ENCODE peak calls at places on chromosomes 5 and 9, in six cellular contexts. U is dorsolateral prefrontal cortex; G is CD4-positive, alpha-beta memory T cell; W is CD4-positive, CD25-positive, alpha-beta regulatory T cell; K is brain microvascular endothelial cell; J is HepG2. P is an unnamed sample.

GRCh38 chr5:31404325-31404724 is 127.6 kb downstream of the DROSHA start:
- DNase-seq in J (no peak), K (no peak), U (no peak), W (no peak), G (no peak), P (no peak)

GRCh38 chr5:149152317-149152746 is 11.0 kb downstream of the ABLIM3 start:
- DNase-seq in J (peak; percentile 97), G (no peak), W (no peak), K (no peak), U (no peak), P (no peak)

GRCh38 chr9:130425741-130426466 is 18.9 kb upstream of the ASS1 start:
- DNase-seq in J (no peak), K (no peak), W (no peak), U (no peak), G (no peak), P (no peak)

GRCh38 chr9:129381481-129381957 is 203.5 kb upstream of the IER5L start:
- DNase-seq in W (no peak), U (no peak), G (no peak), J (no peak), K (no peak), P (no peak)

GRCh38 chr5:34857161-34857560 is 18.2 kb downstream of the TTC23L start:
- DNase-seq in W (no peak), K (no peak), G (no peak), J (no peak), U (no peak), P (no peak)

GRCh38 chr5:74082504-74082903 is 456.5 kb downstream of the ARHGEF28 start:
- DNase-seq in J (no peak), U (no peak), G (no peak), W (no peak), K (no peak), P (no peak)

GRCh38 chr5:2201832-2202231 is 319.1 kb upstream of the IRX4 start:
- DNase-seq in U (no peak), G (no peak), J (no peak), K (no peak), W (no peak), P (no peak)

GRCh38 chr5:142078251-142078650 is 30.3 kb upstream of the NDFIP1 start:
- DNase-seq in G (no peak), U (no peak), J (no peak), K (no peak), W (no peak), P (no peak)

GRCh38 chr5:169695025-169695625 is 58.0 kb downstream of the DOCK2 start:
- DNase-seq in U (no peak), W (no peak), J (no peak), K (no peak), G (no peak), P (no peak)
- H3K4me3 ChIP-seq in U (no peak overlapping the region), W (no peak overlapping the region), J (no peak overlapping the region), K (no peak overlapping the region), G (no peak overlapping the region), P (no peak overlapping the region)

GRCh38 chr5:55454282-55454681 is 80.5 kb downstream of the PLPP1 start:
- DNase-seq in U (no peak), J (no peak), K (no peak), W (no peak), G (no peak), P (no peak)

GRCh38 chr5:55445817-55446216 is 88.9 kb downstream of the PLPP1 start:
- DNase-seq in U (no peak), W (no peak), G (no peak), J (no peak), K (no peak), P (no peak)

GRCh38 chr5:55446690-55447351 is 87.9 kb downstream of the PLPP1 start:
- DNase-seq in G (no peak), J (no peak), W (no peak), U (no peak), K (no peak), P (no peak)

GRCh38 chr5:55451976-55452375 is 82.8 kb downstream of the PLPP1 start:
- DNase-seq in K (no peak), J (no peak), W (no peak), U (no peak), G (no peak), P (no peak)

GRCh38 chr5:55450050-55450765 is 84.6 kb downstream of the PLPP1 start:
- DNase-seq in W (no peak), G (no peak), U (no peak), J (no peak), K (peak; percentile 60), P (no peak)
- H3K27ac ChIP-seq in W (no peak overlapping the region), G (no peak overlapping the region), U (no peak overlapping the region), J (no peak overlapping the region), K (peak overlapping the region; percentile 21), P (no peak overlapping the region)

GRCh38 chr9:96852676-96853075 is 1.6 kb downstream of the ZNF782 start:
- DNase-seq in J (no peak), U (no peak), W (no peak), K (no peak), G (no peak), P (no peak)
- H3K4me3 ChIP-seq in J (peak overlapping the region; percentile 84), U (no peak overlapping the region), W (peak overlapping the region; percentile 89), K (no peak overlapping the region), G (peak overlapping the region; percentile 84), P (peak overlapping the region; percentile 87)

DNA sequence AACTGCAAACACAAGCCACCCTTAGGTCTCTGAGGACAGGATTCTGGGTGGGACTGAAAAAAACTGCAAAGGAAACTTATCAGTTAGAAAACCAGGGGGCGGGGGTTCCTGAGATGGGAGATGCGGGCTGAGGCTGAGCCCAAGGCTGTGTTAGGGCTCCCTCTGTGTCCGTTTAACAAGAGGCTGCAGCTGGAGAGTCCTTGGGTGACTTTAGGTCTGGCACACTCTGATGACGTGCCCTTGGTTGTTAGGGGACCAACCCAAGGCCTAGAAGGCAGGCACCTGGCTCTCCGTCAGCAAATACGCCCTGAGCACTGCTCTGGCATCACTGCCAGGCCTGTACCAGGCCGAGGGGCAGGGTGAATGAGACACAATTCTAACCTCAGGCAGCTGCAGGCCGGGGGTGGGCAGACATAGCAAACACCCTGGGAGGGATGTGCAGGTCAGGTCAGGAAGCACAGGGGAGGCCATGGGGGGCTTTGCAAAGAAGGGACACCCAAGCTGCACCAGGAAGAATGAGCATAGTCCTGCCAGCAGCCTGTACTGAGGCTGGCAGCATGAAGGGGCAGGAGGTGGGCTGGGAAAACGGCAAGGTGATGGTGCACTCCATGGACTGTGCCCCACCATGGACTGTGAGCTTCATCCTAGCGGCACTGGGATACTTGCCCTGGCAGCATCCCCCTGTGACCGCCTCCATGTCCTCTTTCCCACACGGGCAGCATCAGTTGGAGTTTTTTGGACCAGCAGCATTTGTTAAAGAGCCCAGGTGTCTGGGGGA is 137.9 kb downstream of the GABBR2 start:
- DNase-seq in W (no peak), K (no peak), U (no peak), G (no peak), J (no peak), P (no peak)
- H3K27ac ChIP-seq in W (no peak overlapping the region), K (no peak overlapping the region), U (peak overlapping the region; percentile 49), G (no peak overlapping the region), J (no peak overlapping the region), P (no peak overlapping the region)

DNA sequence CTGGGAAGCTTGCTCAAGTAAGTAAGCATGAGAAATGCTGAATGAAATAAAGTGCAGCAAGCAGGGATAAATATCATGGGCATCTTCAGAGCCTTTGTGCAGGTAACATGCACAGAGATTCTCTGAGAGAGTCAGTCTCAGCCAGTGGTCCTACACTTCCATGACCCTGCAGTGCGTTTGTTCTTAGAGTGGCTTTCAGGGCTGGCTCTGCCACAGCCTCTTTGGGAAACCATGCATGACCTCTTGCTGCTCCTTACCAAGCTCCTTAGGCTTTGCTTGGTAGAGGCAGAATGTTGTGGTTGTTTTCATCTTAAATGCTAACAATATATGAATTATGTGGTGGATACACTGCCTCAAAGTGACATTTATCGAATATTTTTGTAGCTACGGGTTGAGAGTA is 5.4 kb downstream of the SYK start:
- DNase-seq in J (no peak), K (no peak), G (no peak), W (no peak), U (no peak), P (no peak)
- H3K4me3 ChIP-seq in J (no peak overlapping the region), K (no peak overlapping the region), G (no peak overlapping the region), W (no peak overlapping the region), U (no peak overlapping the region), P (no peak overlapping the region)

GRCh38 chr5:133398646-133399081 is 213.7 kb downstream of the FSTL4 start:
- DNase-seq in G (no peak), W (no peak), U (no peak), J (no peak), K (no peak), P (no peak)

GRCh38 chr5:133396724-133397123 is 215.6 kb downstream of the FSTL4 start:
- DNase-seq in W (peak; percentile 8), U (no peak), K (no peak), G (no peak), J (no peak), P (no peak)

GRCh38 chr5:133397986-133398645 is 214.2 kb downstream of the FSTL4 start:
- DNase-seq in J (no peak), U (no peak), K (no peak), W (no peak), G (no peak), P (no peak)

GRCh38 chr5:133396187-133396621 is 216.1 kb downstream of the FSTL4 start:
- DNase-seq in U (no peak), K (no peak), J (no peak), W (no peak), G (no peak), P (no peak)

GRCh38 chr5:133397432-133397831 is 214.9 kb downstream of the FSTL4 start:
- DNase-seq in U (no peak), G (no peak), K (no peak), W (no peak), J (no peak), P (no peak)
- H3K27ac ChIP-seq in U (no peak overlapping the region), G (no peak overlapping the region), K (no peak overlapping the region), W (no peak overlapping the region), J (no peak overlapping the region), P (no peak overlapping the region)